ENCODE peak calls at places on chromosomes 2 and 18, in eight cellular contexts. V is COLO829; N is stimulated activated CD8-positive, alpha-beta memory T cell treated with anti-CD3 and anti-CD28 coated beads, Interleukin-15, amount 100 ng/mL, for 24 hours; J is GDM1; C is NCI-H460; M is NCI-H510A treated with DMSO at 0.1 percent for 48 hours; U is T-helper 1 cell; T is GM13977. Q is an unnamed sample.
A peak's percentile ranks its signal among the peaks of the same experiment; 100 is the strongest.

GRCh38 chr2:136225950-136226835 is 108.2 kb upstream of the CXCR4 start:
- DNase-seq in U (no peak), C (no peak), T (no peak), N (no peak), M (peak; percentile 64), J (peak; percentile 8), V (no peak), Q (no peak)

GRCh38 chr2:10597956-10598355 is 91.8 kb downstream of the NOL10 start:
- DNase-seq in N (no peak), M (no peak), U (no peak), T (no peak), J (no peak), C (no peak), V (no peak), Q (no peak)

GRCh38 chr2:215907147-215907546 is 106.2 kb downstream of the MREG start:
- DNase-seq in N (no peak), M (no peak), V (no peak), T (no peak), U (no peak), J (no peak), C (no peak), Q (no peak)

GRCh38 chr2:134491796-134492441 is 226.9 kb downstream of the TMEM163 start:
- DNase-seq in U (peak; percentile 1), J (no peak), C (peak; percentile 20), T (no peak), V (peak; percentile 12), N (no peak), M (peak; percentile 98), Q (no peak)

GRCh38 chr2:58428553-58429284 is 187.6 kb upstream of the FANCL start:
- DNase-seq in T (peak; percentile 48), M (peak; percentile 51), V (no peak), C (no peak), N (no peak), U (no peak), J (no peak), Q (no peak)

GRCh38 chr2:241228860-241229516 is 40.5 kb downstream of the ANO7 start:
- DNase-seq in C (no peak), J (no peak), U (no peak), V (no peak), T (no peak), M (no peak), N (no peak), Q (no peak)

GRCh38 chr2:20050104-20050711 is 1.2 kb downstream of the LAPTM4A start:
- DNase-seq in M (peak; percentile 33), V (no peak), N (no peak), J (peak; percentile 57), T (peak; percentile 35), U (peak; percentile 11), C (no peak), Q (no peak)

GRCh38 chr2:128475427-128476211 is 157.0 kb upstream of the HS6ST1 start:
- DNase-seq in U (no peak), V (no peak), N (no peak), T (no peak), C (no peak), M (no peak), J (no peak), Q (no peak)

GRCh38 chr2:106849253-106849652 is 36.7 kb downstream of the ST6GAL2 start:
- DNase-seq in J (no peak), C (no peak), V (no peak), N (no peak), U (no peak), M (no peak), T (no peak), Q (no peak)

GRCh38 chr2:74037379-74037860 is 52.7 kb downstream of the TET3 start:
- DNase-seq in T (peak; percentile 64), V (no peak), C (no peak), U (no peak), N (no peak), M (no peak), J (peak; percentile 73), Q (no peak)

GRCh38 chr2:23418490-23418911 is 33.5 kb downstream of the KLHL29 start:
- DNase-seq in J (no peak), U (no peak), M (no peak), N (no peak), C (no peak), V (no peak), T (no peak), Q (no peak)

GRCh38 chr2:58634653-58635347 is 393.7 kb upstream of the FANCL start:
- DNase-seq in T (no peak), N (no peak), J (no peak), U (no peak), M (no peak), V (no peak), C (no peak), Q (no peak)

GRCh38 chr2:195343942-195344530 is 313.0 kb upstream of the SLC39A10 start:
- DNase-seq in N (no peak), J (no peak), M (no peak), C (no peak), U (no peak), V (no peak), T (no peak), Q (no peak)

GRCh38 chr2:205198130-205198505 is 484.2 kb upstream of the NRP2 start:
- DNase-seq in V (peak; percentile 31), C (no peak), J (no peak), U (no peak), N (no peak), T (no peak), M (no peak), Q (peak; percentile 64)

GRCh38 chr18:44537521-44537920 is 143.2 kb upstream of the SETBP1 start:
- DNase-seq in U (no peak), M (no peak), N (no peak), V (no peak), C (peak; percentile 6), T (no peak), J (no peak), Q (no peak)

GRCh38 chr18:50282521-50283335 is 1.4 kb upstream of the MBD1 start:
- DNase-seq in N (no peak), M (no peak), C (no peak), V (no peak), U (no peak), J (no peak), T (no peak), Q (no peak)

GRCh38 chr2:234787114-234787513 is 164.7 kb upstream of the SH3BP4 start:
- DNase-seq in U (no peak), N (no peak), T (no peak), J (no peak), C (no peak), M (no peak), V (no peak), Q (no peak)

GRCh38 chr2:150487537-150488429 is at the start of gene RND3:
- DNase-seq in U (no peak), M (peak; percentile 90), T (peak; percentile 75), N (no peak), J (peak; percentile 49), V (peak; percentile 95), C (peak; percentile 99), Q (peak; percentile 99)

GRCh38 chr2:238872628-238873400 is 24.9 kb downstream of the TWIST2 start:
- DNase-seq in C (no peak), N (no peak), U (no peak), T (no peak), M (no peak), V (no peak), J (no peak), Q (peak; percentile 49)

GRCh38 chr2:61640406-61640805 is 102.2 kb upstream of the XPO1 start:
- DNase-seq in T (no peak), C (no peak), J (no peak), M (no peak), V (no peak), U (no peak), N (no peak), Q (no peak)

GRCh38 chr2:72004976-72005375 is 142.7 kb downstream of the CYP26B1 start:
- DNase-seq in U (no peak), C (no peak), N (no peak), V (no peak), T (no peak), M (no peak), J (no peak), Q (no peak)

GRCh38 chr2:121754851-121755236 is 607 bp upstream of the TSN start:
- DNase-seq in M (no peak), V (no peak), N (no peak), C (no peak), U (no peak), T (no peak), J (no peak), Q (no peak)

GRCh38 chr2:218858138-218858445 is 1.5 kb upstream of the WNT6 start:
- DNase-seq in N (no peak), J (no peak), C (no peak), T (no peak), U (no peak), M (no peak), V (no peak), Q (peak; percentile 41)